ENCODE peak calls at places on chromosomes 13 and 19, in nine cellular contexts. W, K, N, P, Q, B, H, U and I are unnamed samples.

GRCh38 chr13:26377038-26377437 is 123.1 kb downstream of the CDK8 start:
- DNase-seq in W (no peak), K (no peak), N (no peak), P (no peak), Q (no peak), B (no peak), H (peak), U (peak), I (no peak)

GRCh38 chr19:17332677-17333581 is 1.7 kb downstream of the ANO8 start:
- DNase-seq in W (no peak), K (no peak), N (peak), P (no peak), Q (peak), B (no peak), H (no peak), U (peak), I (no peak)

GRCh38 chr13:79295906-79296564 is 110.0 kb downstream of the RBM26 start:
- DNase-seq in W (no peak), K (no peak), N (no peak), P (no peak), Q (no peak), B (no peak), H (no peak), U (no peak), I (peak)

GRCh38 chr13:58547419-58547818 is 915.9 kb downstream of the PCDH17 start:
- DNase-seq in W (no peak), K (no peak), N (no peak), P (no peak), Q (no peak), B (no peak), H (no peak), U (no peak), I (no peak)

GRCh38 chr13:95970878-95971277 is 82.3 kb downstream of the UGGT2 start:
- DNase-seq in W (no peak), K (no peak), N (no peak), P (no peak), Q (no peak), B (no peak), H (no peak), U (no peak), I (no peak)

GRCh38 chr19:41753936-41754529 is 1.3 kb upstream of the CEACAM6 start:
- DNase-seq in W (peak), K (peak), N (peak), P (peak), Q (peak), B (peak), H (no peak), U (peak), I (peak)

GRCh38 chr13:20492641-20493040 is 33.0 kb downstream of the CRYL1 start:
- DNase-seq in W (peak), K (no peak), N (peak), P (peak), Q (no peak), B (no peak), H (no peak), U (peak), I (no peak)

GRCh38 chr13:78743972-78744371 is 85.0 kb upstream of the OBI1 start:
- DNase-seq in W (no peak), K (no peak), N (no peak), P (no peak), Q (no peak), B (no peak), H (no peak), U (no peak), I (no peak)

GRCh38 chr13:69291292-69291906 is 816.2 kb upstream of the ATXN8OS start:
- DNase-seq in W (no peak), K (no peak), N (no peak), P (no peak), Q (no peak), B (no peak), H (no peak), U (no peak), I (no peak)

GRCh38 chr13:33510350-33510749 is 224.8 kb upstream of the STARD13 start:
- DNase-seq in W (no peak), K (no peak), N (no peak), P (no peak), Q (no peak), B (no peak), H (no peak), U (no peak), I (no peak)

GRCh38 chr13:95457294-95457693 is 95.2 kb upstream of the CLDN10 start:
- DNase-seq in W (no peak), K (no peak), N (no peak), P (no peak), Q (no peak), B (no peak), H (no peak), U (no peak), I (no peak)

GRCh38 chr19:35545855-35546381 is 492 bp downstream of the TMEM147 start:
- DNase-seq in W (peak), K (no peak), N (peak), P (no peak), Q (no peak), B (no peak), H (no peak), U (peak), I (peak)

GRCh38 chr19:35592226-35592625 is 6.3 kb downstream of the PMIS2 start:
- DNase-seq in W (no peak), K (no peak), N (no peak), P (no peak), Q (no peak), B (no peak), H (no peak), U (no peak), I (peak)